ENCODE peak calls at places on chromosomes 16 and 17, in nine cellular contexts. J is tibial artery, G is mucosa of descending colon, P is heart right ventricle, S is pancreas, M is GM12865, T is progenitor cell of endocrine pancreas, E is AG04450, H is RWPE1. R is an unnamed sample.

GRCh38 chr17:83203472-83204221 is 124.2 kb downstream of the METRNL start:
- DNase-seq in J (peak), G (peak), P (no peak), S (no peak), M (no peak), T (no peak), E (no peak), H (no peak), R (no peak)

GRCh38 chr17:49585422-49586027 is 9.9 kb downstream of the NXPH3 start:
- DNase-seq in J (no peak), G (no peak), P (no peak), S (no peak), M (no peak), T (no peak), E (no peak), H (no peak), R (no peak)

GRCh38 chr16:68436581-68436980 is 11.7 kb downstream of the SMPD3 start:
- DNase-seq in J (no peak), G (no peak), P (no peak), S (no peak), M (peak), T (no peak), E (no peak), H (no peak), R (no peak)

GRCh38 chr17:42525221-42525620 is 10.8 kb upstream of the NAGLU start:
- DNase-seq in J (no peak), G (peak), P (no peak), S (no peak), M (no peak), T (no peak), E (peak), H (peak), R (no peak)

GRCh38 chr16:49179714-49180330 is 101.8 kb downstream of the CBLN1 start:
- DNase-seq in J (no peak), G (peak), P (no peak), S (no peak), M (no peak), T (no peak), E (no peak), H (no peak), R (no peak)

GRCh38 chr17:79618383-79619067 is 7.7 kb upstream of the RBFOX3 start:
- DNase-seq in J (peak), G (peak), P (no peak), S (no peak), M (no peak), T (no peak), E (no peak), H (no peak), R (no peak)

GRCh38 chr17:29588561-29589411 is 662 bp downstream of the GIT1 start:
- DNase-seq in J (no peak), G (peak), P (peak), S (peak), M (peak), T (no peak), E (no peak), H (no peak), R (no peak)

GRCh38 chr16:89320717-89321501 is 103.4 kb downstream of the ZNF778 start:
- DNase-seq in J (no peak), G (peak), P (peak), S (peak), M (no peak), T (no peak), E (no peak), H (peak), R (no peak)

GRCh38 chr16:75044800-75045361 is 46.1 kb downstream of the ZNRF1 start:
- DNase-seq in J (peak), G (no peak), P (peak), S (no peak), M (peak), T (no peak), E (no peak), H (no peak), R (no peak)

GRCh38 chr16:52964290-52964689 is 88.4 kb downstream of the CHD9NB start:
- DNase-seq in J (no peak), G (no peak), P (no peak), S (no peak), M (no peak), T (no peak), E (no peak), H (no peak), R (no peak)

GRCh38 chr16:85349413-85350145 is 237.3 kb upstream of the CIBAR2 start:
- DNase-seq in J (no peak), G (no peak), P (no peak), S (no peak), M (no peak), T (no peak), E (no peak), H (no peak), R (no peak)
- TF ChIP-seq CTCF in J (no peak), G (no peak), P (no peak), S (no peak), M (no peak), T (no peak), E (no peak), H (no peak), R (no peak)

GRCh38 chr17:81928497-81929252 is 1.1 kb upstream of the MAFG start:
- DNase-seq in J (no peak), G (peak), P (no peak), S (no peak), M (no peak), T (no peak), E (no peak), H (peak), R (no peak)

GRCh38 chr17:81927145-81927652 is 336 bp downstream of the MAFG start:
- DNase-seq in J (no peak), G (no peak), P (no peak), S (no peak), M (no peak), T (no peak), E (no peak), H (no peak), R (no peak)

GRCh38 chr17:81926451-81927144 is 937 bp downstream of the MAFG start:
- DNase-seq in J (peak), G (peak), P (peak), S (peak), M (peak), T (peak), E (peak), H (peak), R (no peak)

GRCh38 chr17:81929253-81930141 is 2.0 kb upstream of the MAFG start:
- DNase-seq in J (no peak), G (peak), P (no peak), S (no peak), M (no peak), T (no peak), E (no peak), H (no peak), R (no peak)

DNA sequence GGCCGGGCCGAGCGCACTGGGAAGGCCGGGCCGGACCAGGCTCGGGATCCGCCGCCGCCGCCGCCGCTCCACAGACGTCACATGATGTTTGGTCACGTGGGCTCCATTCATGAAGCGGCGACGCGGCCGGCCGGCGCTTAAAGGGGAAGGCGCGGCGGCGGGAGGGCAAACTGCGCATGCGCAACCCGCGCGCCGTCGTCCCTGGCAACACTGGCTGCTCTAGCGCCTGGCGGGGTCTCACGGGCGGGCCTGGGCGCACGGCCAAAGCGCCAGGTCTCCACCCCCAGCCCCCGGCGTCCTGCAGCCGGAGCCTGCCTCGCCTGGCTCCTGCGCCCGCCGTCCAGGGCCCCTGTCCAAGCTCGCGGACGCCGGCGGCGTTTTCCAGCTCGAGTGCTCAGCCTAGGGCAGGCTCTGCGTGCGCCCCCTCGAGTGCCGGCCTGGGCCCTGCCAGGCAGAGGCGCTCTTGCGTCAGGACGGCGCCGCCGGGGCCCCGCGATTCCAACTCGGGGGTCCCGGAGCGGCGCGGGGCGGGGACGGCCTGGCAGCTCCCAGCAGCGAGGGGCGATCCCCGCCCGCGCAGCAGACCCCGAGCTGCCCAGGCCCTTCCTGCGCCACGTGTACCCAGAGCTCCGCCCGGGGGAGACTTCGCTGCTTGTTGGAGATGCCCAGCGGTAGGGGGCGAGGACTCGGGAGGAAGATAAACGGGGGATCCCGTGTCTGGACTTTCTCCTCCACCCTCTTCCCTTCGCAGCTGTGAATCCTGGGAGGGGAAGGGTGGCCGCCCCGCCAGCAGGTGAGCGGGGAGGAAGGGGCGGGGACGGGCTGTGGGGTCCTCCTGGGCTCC is at the start of gene MAFG:
- DNase-seq in J (peak), G (peak), P (peak), S (peak), M (peak), T (peak), E (peak), H (peak), R (peak)
- TF ChIP-seq CTCF in J (no peak), G (no peak), P (peak), S (no peak), M (peak), T (peak), E (peak), H (peak), R (no peak)

DNA sequence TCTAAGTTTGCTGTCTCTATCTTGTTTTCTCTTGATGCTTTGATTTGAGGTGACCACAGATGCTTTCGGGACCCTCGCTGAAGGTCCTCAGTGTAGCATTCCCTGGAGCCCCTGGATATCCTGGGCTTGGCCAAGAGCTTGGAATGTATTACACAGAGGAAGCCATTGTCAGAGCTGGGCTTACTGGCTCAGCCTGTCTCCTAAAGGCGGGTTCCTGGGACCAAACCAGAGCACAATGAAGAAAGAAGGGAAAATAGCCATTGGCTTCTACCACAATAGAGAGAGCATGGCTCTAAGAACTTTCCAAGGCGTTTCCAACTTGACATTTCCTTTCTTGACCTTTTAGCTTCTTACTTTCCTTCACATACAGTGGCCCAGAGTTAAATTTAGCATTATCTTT is 229.3 kb downstream of the HS3ST3A1 start:
- DNase-seq in J (no peak), G (no peak), P (no peak), S (no peak), M (no peak), T (no peak), E (no peak), H (no peak), R (no peak)
- TF ChIP-seq CTCF in J (no peak), G (no peak), P (no peak), S (no peak), M (no peak), T (no peak), E (no peak), H (no peak), R (no peak)

DNA sequence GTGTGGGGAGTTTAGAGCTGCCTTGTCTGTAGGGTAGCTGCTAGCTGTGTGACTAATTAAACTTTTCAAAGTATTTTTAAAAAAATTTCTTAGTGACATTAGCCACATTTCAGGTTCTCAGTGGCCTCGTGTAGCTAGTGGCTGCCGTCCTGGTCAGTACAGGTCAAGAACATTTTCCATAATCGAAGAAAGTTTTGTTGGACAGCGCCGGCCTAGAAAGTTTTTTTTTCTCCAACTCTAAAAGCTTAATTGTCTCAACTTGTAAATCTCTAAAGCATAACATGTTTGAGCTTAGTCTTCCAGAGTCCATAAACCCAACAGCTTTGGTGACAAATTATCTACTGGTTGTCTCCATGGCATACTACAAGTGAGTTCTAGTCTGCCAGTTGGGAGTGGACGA is 4.3 kb downstream of the AKAP1 start:
- DNase-seq in J (no peak), G (no peak), P (no peak), S (no peak), M (no peak), T (no peak), E (no peak), H (no peak), R (no peak)
- TF ChIP-seq CTCF in J (no peak), G (no peak), P (no peak), S (no peak), M (no peak), T (no peak), E (no peak), H (no peak), R (no peak)